ENCODE peak calls at places on chromosome 18, in nine cellular contexts. E is natural killer cell, U is dorsolateral prefrontal cortex, J is OCI-LY7, H is A549, C is progenitor cell of endocrine pancreas, B is GM20000, O is WTC11, D is AG04449. Q is an unnamed sample.

GRCh38 chr18:33802955-33803354 is 224.9 kb downstream of the ASXL3 start:
- DNase-seq in B (no peak), C (peak), U (no peak), O (no peak), H (no peak), D (no peak), E (no peak), J (peak), Q (no peak)

GRCh38 chr18:56314396-56314795 is 324.0 kb downstream of the TXNL1 start:
- DNase-seq in E (no peak), J (no peak), B (no peak), D (no peak), C (no peak), O (no peak), H (peak), U (no peak), Q (no peak)

GRCh38 chr18:3623769-3624545 is 174.0 kb downstream of the TGIF1 start:
- DNase-seq in J (no peak), U (peak), O (peak), E (no peak), C (peak), D (peak), B (no peak), H (peak), Q (peak)

GRCh38 chr18:6219116-6219717 is 195.5 kb downstream of the L3MBTL4 start:
- DNase-seq in B (peak), J (peak), O (peak), U (no peak), E (no peak), C (peak), D (peak), H (peak), Q (peak)

GRCh38 chr18:66722671-66723070 is 118.8 kb upstream of the CDH19 start:
- DNase-seq in J (no peak), H (no peak), U (no peak), C (no peak), E (no peak), D (no peak), B (no peak), O (no peak), Q (no peak)

GRCh38 chr18:69838620-69839411 is 108.9 kb downstream of the CD226 start:
- DNase-seq in D (no peak), H (peak), E (no peak), C (no peak), J (peak), O (peak), B (no peak), U (no peak), Q (peak)

GRCh38 chr18:51196116-51196810 is 1.2 kb downstream of the MEX3C start:
- DNase-seq in O (peak), J (peak), H (no peak), E (peak), B (peak), C (no peak), U (peak), D (no peak), Q (peak)

GRCh38 chr18:49001587-49001986 is 50.8 kb upstream of the SMAD7 start:
- DNase-seq in H (no peak), C (no peak), D (no peak), O (no peak), E (no peak), J (no peak), U (no peak), B (no peak), Q (no peak)

GRCh38 chr18:44588466-44588865 is 92.2 kb upstream of the SETBP1 start:
- DNase-seq in B (no peak), C (no peak), E (no peak), O (no peak), J (no peak), U (no peak), D (no peak), H (no peak), Q (no peak)

GRCh38 chr18:492451-492850 is 8.1 kb downstream of the COLEC12 start:
- DNase-seq in B (no peak), U (no peak), O (no peak), D (no peak), H (no peak), J (no peak), E (no peak), C (no peak), Q (no peak)

GRCh38 chr18:3451989-3452749 is 2.2 kb downstream of the TGIF1 start:
- DNase-seq in O (peak), U (peak), J (peak), D (no peak), C (peak), H (peak), E (peak), B (peak), Q (peak)

GRCh38 chr18:2612996-2613395 is 41.6 kb downstream of the NDC80 start:
- DNase-seq in J (no peak), U (no peak), H (no peak), E (no peak), O (no peak), C (no peak), D (no peak), B (no peak), Q (no peak)

GRCh38 chr18:12092398-12093229 is 1.0 kb upstream of the ANKRD62 start:
- DNase-seq in D (no peak), J (no peak), E (no peak), O (peak), B (peak), C (no peak), H (peak), U (no peak), Q (no peak)
- TF ChIP-seq CTCF in D (no peak), J (peak), E (no peak), O (no peak), B (peak), C (peak), H (peak), U (no peak), Q (no peak)

DNA sequence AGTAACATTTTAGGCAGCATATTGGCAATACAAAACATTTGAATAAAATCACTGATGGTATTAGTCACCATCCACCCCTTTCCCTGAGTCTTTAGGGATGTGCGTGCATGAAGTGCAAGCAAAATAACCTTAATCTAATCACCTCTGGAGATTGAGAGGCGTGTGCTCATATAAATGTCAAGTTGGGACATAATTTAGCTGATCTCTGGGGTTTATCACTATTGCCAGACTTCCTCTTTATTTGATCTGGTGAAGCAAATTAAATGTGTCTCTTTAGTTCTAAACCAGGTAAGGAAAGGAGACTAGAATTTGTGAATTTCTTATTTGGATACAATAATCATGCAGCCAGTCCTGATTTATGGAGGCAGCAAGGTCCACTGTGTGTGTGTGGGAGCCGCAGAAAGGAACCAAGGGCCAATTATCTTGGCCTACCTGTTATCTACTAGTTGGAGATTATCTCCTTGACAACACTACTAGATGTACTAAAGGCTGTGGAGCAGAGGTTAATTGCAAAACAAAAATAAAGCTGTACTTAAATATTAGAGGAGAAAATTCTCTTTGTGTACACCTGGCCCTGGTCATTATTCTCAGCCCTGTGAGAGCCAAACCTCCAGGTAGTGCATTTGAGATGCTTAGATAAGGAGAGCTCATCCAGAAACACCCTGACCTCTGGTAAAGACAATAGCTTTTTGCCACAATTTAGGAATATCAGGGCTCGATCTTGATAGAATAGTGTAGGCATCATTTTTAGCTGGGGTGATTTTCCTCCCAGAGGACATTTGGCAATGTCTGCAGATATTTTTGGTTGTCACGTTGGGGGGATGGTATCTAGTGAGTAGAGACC is 78.2 kb downstream of the HRH4 start:
- DNase-seq in C (no peak), B (no peak), O (no peak), D (no peak), H (no peak), U (no peak), E (no peak), J (no peak), Q (no peak)
- TF ChIP-seq CTCF in C (no peak), B (no peak), O (no peak), D (no peak), H (no peak), U (no peak), E (no peak), J (no peak), Q (no peak)

DNA sequence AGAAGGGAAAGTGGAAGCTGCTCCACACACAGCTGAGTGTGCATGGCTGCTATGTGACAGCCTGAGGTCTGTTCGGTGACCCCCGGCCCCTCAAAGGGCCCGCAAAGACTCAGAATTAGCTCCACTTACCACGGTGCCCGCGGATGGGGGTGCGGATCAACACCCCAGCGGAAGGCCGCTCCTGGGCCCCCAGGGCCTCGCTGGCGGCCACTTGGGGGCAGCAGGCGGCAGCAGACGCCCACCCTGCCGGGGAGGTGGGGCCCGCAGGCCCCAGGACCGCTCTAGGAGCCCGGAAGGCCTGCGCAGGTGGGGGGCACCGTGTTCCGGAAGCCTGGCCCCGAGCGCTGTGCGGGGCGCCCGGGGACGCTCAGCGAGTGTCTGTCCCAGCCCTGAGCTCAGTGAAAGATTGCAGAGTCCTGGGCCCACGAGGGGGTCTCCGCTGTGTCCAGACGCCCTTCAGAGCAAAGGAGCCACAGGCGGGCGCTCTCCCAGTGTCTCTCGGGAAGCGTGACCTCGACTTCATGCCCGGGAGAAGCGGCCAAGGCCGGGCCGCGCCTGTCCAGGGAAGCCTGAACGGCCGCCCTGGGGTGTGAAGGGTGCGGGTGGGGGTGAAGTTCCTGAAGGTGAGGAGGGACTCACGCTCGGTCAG is 118.6 kb downstream of the VAPA start:
- DNase-seq in U (peak), D (no peak), B (peak), J (no peak), E (peak), O (peak), H (no peak), C (no peak), Q (peak)
- TF ChIP-seq CTCF in U (peak), D (peak), B (no peak), J (peak), E (no peak), O (peak), H (no peak), C (peak), Q (peak)

DNA sequence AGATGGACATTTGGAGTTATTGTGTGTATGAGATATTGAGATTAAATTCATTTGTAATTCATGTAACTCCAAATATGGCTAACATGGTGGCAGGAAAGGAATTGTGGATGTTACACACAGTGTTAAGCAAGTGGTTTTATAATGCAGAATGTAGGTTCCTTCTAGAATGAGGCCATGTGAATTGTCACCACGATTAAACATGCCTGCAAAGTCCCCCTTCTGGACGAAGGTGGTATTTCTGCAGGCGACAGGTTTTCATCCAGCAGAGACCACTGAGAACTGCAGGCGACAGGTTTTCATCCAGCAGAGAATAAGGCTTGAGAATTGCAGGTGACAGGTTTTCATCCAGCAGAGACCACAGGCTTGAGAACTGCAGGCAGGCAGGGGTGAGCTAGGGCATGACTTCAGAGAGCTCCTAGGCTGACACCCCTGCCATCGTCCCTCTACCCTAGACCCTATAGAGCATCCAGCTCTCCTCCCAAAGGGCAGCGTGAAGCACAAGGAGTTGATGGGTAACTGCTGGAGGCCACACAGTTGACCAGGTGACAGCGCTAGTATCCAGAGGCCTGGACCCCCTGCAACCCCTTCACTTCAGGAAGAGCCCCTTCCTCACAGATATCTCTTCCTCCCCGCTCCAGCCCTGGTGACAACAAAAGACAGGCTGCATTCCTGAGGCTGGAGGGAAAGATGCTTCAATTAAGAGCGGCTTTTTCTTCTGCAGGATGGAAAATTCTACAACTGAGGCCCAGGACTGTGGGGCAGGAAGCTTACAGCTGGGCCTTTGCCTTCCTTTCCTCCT is 175.8 kb downstream of the LOXHD1 start:
- DNase-seq in E (peak), B (peak), U (no peak), J (peak), O (peak), C (peak), D (no peak), H (peak), Q (peak)
- TF ChIP-seq CTCF in E (peak), B (no peak), U (peak), J (peak), O (peak), C (peak), D (peak), H (peak), Q (peak)

DNA sequence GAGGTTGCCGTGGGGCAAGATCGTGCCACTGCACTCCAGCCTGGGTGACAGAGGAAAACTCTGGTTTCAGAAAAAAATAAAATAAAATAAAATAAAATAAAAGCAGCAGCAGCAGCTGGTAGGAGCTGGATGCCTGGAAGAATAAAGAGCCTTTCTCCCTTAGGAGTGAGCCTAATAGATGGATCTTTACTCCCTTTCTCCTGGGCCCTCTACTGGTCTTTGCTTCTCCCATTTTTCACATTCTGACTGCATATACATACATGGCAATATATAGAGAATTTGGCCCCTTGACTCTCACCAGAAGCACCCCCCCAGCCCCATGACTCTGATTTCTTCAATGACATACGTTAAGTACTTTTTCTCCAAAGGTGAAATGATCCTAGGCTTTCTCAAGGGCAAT is 9.8 kb upstream of the MALT1 start:
- DNase-seq in J (no peak), U (no peak), C (no peak), D (no peak), O (no peak), E (no peak), H (no peak), B (no peak), Q (no peak)
- TF ChIP-seq CTCF in J (no peak), U (no peak), C (no peak), D (peak), O (no peak), E (no peak), H (peak), B (peak), Q (no peak)

GRCh38 chr18:36302676-36303075 is 5.2 kb downstream of the FHOD3 start:
- DNase-seq in O (no peak), J (no peak), C (no peak), U (no peak), E (no peak), H (no peak), B (no peak), D (no peak), Q (no peak)
- TF ChIP-seq CTCF in O (no peak), J (no peak), C (no peak), U (no peak), E (no peak), H (no peak), B (no peak), D (no peak), Q (no peak)

GRCh38 chr18:77701977-77702376 is 452.3 kb downstream of the GALR1 start:
- DNase-seq in D (no peak), B (no peak), C (no peak), U (no peak), E (no peak), H (no peak), O (no peak), J (no peak), Q (no peak)
- TF ChIP-seq CTCF in D (no peak), B (no peak), C (peak), U (no peak), E (no peak), H (no peak), O (no peak), J (no peak), Q (no peak)

DNA sequence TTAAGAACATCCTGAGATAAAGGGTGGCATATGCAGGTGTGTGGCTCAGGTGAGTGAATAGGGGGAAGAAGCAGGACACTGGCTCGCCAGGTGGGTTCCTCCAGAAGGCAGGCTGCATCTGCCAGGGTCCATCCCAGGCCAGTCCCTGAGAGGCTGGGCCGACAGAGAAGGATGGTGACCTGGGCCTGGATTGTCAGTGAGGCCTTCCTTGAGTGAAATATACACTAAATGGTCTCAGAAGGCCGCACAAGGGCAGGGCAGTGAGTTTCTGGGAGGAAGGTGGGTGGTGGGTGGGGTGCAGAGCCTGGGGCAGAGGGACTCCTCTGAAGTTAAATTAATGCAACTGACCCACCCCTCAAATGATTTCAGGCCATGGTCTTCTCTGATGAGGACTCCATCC is 182.1 kb downstream of the ANKRD30B start:
- DNase-seq in J (no peak), B (no peak), O (no peak), E (no peak), D (no peak), H (no peak), U (no peak), C (no peak), Q (no peak)
- TF ChIP-seq CTCF in J (no peak), B (no peak), O (no peak), E (no peak), D (no peak), H (no peak), U (no peak), C (no peak), Q (no peak)

GRCh38 chr18:21404426-21404825 is 162.4 kb downstream of the GREB1L start:
- DNase-seq in H (no peak), O (no peak), D (no peak), C (no peak), B (no peak), E (no peak), U (no peak), J (no peak), Q (no peak)
- TF ChIP-seq CTCF in H (no peak), O (no peak), D (no peak), C (no peak), B (no peak), E (no peak), U (no peak), J (no peak), Q (no peak)